ENCODE peak calls at places on chromosomes 11 and 22, in eight cellular contexts. P is colonic mucosa; O is left ventricle myocardium inferior; N is GM20000; S is CD8-positive, alpha-beta T cell; K is H1; M is cardiac muscle cell; R is AG09319. U is an unnamed sample.

GRCh38 chr11:89235976-89236375 is 58.3 kb downstream of the TYR start:
- DNase-seq in O (no peak), K (no peak), N (no peak), M (no peak), S (no peak), P (no peak), R (no peak), U (no peak)

GRCh38 chr11:96390403-96390830 is 604 bp downstream of the JRKL start:
- DNase-seq in M (no peak), N (no peak), S (no peak), K (no peak), R (no peak), O (no peak), P (no peak), U (no peak)

GRCh38 chr11:68031136-68031459 is 617 bp downstream of the NDUFS8 start:
- DNase-seq in O (no peak), P (no peak), M (no peak), S (no peak), N (no peak), R (no peak), K (no peak), U (no peak)

GRCh38 chr22:39351689-39352214 is 2.0 kb downstream of the SYNGR1 start:
- DNase-seq in N (no peak), M (peak), S (no peak), R (no peak), O (no peak), P (no peak), K (no peak), U (no peak)

GRCh38 chr11:11510939-11511338 is 110.9 kb downstream of the GALNT18 start:
- DNase-seq in K (no peak), N (no peak), R (no peak), S (no peak), O (peak), P (no peak), M (no peak), U (no peak)

GRCh38 chr11:35529971-35530495 is 4.6 kb upstream of the PAMR1 start:
- DNase-seq in O (peak), K (no peak), S (no peak), P (no peak), R (peak), N (no peak), M (no peak), U (no peak)

GRCh38 chr22:29055192-29055830 is 6.3 kb downstream of the C22orf31 start:
- DNase-seq in N (no peak), S (no peak), P (no peak), O (no peak), K (no peak), M (no peak), R (no peak), U (no peak)

GRCh38 chr22:20783844-20784723 is 10.2 kb downstream of the SERPIND1 start:
- DNase-seq in N (peak), R (peak), K (peak), S (peak), O (no peak), P (peak), M (peak), U (peak)

GRCh38 chr11:129248618-129249017 is 56.5 kb upstream of the ARHGAP32 start:
- DNase-seq in P (no peak), O (no peak), S (no peak), R (peak), N (no peak), M (no peak), K (no peak), U (no peak)

GRCh38 chr22:17318817-17319216 is 50.4 kb upstream of the CECR2 start:
- DNase-seq in M (peak), K (no peak), S (no peak), P (no peak), R (no peak), N (no peak), O (no peak), U (no peak)

GRCh38 chr11:47148903-47149535 is 27.7 kb downstream of the ARFGAP2 start:
- DNase-seq in R (peak), N (no peak), P (peak), O (peak), K (no peak), S (no peak), M (no peak), U (no peak)

GRCh38 chr11:130706572-130706971 is 209.7 kb downstream of the SNX19 start:
- DNase-seq in R (no peak), P (no peak), K (no peak), O (no peak), S (no peak), M (no peak), N (no peak), U (no peak)

GRCh38 chr11:65417702-65418430 is 4.7 kb upstream of the NEAT1 start:
- DNase-seq in M (peak), O (peak), N (peak), K (peak), P (no peak), R (no peak), S (peak), U (no peak)

GRCh38 chr11:100785148-100785983 is 98.3 kb downstream of the ARHGAP42 start:
- DNase-seq in O (peak), K (no peak), S (no peak), P (no peak), M (peak), R (no peak), N (no peak), U (no peak)

GRCh38 chr11:62555464-62556092 is 9.0 kb upstream of the AHNAK start:
- DNase-seq in K (no peak), M (peak), P (no peak), N (peak), R (no peak), S (peak), O (peak), U (peak)

GRCh38 chr11:3123761-3124733 is 41.1 kb downstream of the OSBPL5 start:
- DNase-seq in O (peak), S (no peak), N (no peak), M (no peak), R (peak), K (no peak), P (peak), U (no peak)

GRCh38 chr11:27392715-27393114 is 29.7 kb upstream of the CCDC34 start:
- DNase-seq in O (no peak), K (no peak), P (no peak), N (no peak), S (no peak), R (no peak), M (peak), U (no peak)

GRCh38 chr11:74611369-74611861 is 19.0 kb downstream of the POLD3 start:
- DNase-seq in R (peak), P (no peak), O (no peak), M (peak), K (no peak), S (no peak), N (peak), U (peak)

GRCh38 chr11:2752923-2753322 is 53.1 kb upstream of the KCNQ1OT1 start:
- DNase-seq in R (peak), N (no peak), P (no peak), S (no peak), K (no peak), O (no peak), M (no peak), U (no peak)

GRCh38 chr22:36379593-36380361 is 8.0 kb downstream of the MYH9 start:
- DNase-seq in N (no peak), O (no peak), P (no peak), M (no peak), S (peak), R (no peak), K (no peak), U (no peak)

GRCh38 chr22:36010913-36011312 is 17.7 kb downstream of the RBFOX2 start:
- DNase-seq in S (no peak), M (no peak), R (peak), O (no peak), P (no peak), N (no peak), K (no peak), U (no peak)

GRCh38 chr11:135027461-135027860 is 615.4 kb upstream of the B3GAT1 start:
- DNase-seq in N (peak), P (no peak), M (peak), O (no peak), K (peak), S (no peak), R (no peak), U (peak)

GRCh38 chr22:50544078-50544745 is 1.5 kb upstream of the KLHDC7B start:
- DNase-seq in K (peak), P (peak), M (peak), R (no peak), S (peak), O (peak), N (peak), U (peak)

GRCh38 chr11:57406337-57406904 is 16.0 kb upstream of the PRG2 start:
- DNase-seq in M (no peak), R (no peak), O (peak), S (no peak), N (peak), K (no peak), P (no peak), U (peak)

GRCh38 chr11:64794526-64794925 is 8.5 kb downstream of the MAP4K2 start:
- DNase-seq in P (no peak), R (no peak), K (no peak), M (no peak), N (no peak), O (no peak), S (no peak), U (no peak)

GRCh38 chr11:129109701-129110100 is 82.4 kb downstream of the ARHGAP32 start:
- DNase-seq in S (no peak), P (no peak), O (no peak), M (no peak), N (no peak), R (no peak), K (no peak), U (no peak)

GRCh38 chr11:45390407-45390806 is 104.3 kb upstream of the SYT13 start:
- DNase-seq in K (no peak), N (no peak), M (no peak), S (no peak), O (no peak), R (no peak), P (no peak), U (no peak)

GRCh38 chr11:125228425-125228824 is 63.9 kb downstream of the PKNOX2 start:
- DNase-seq in S (no peak), O (no peak), R (no peak), K (no peak), P (no peak), N (no peak), M (no peak), U (no peak)

GRCh38 chr11:69480547-69481392 is 693 bp upstream of the LINC01488 start:
- DNase-seq in K (no peak), O (peak), P (peak), N (no peak), M (no peak), R (no peak), S (no peak), U (no peak)

GRCh38 chr11:57213282-57214086 is 23.6 kb downstream of the APLNR start:
- DNase-seq in O (no peak), S (no peak), M (peak), P (no peak), R (no peak), K (peak), N (no peak), U (no peak)

GRCh38 chr22:27309713-27310112 is 491.8 kb downstream of the MN1 start:
- DNase-seq in S (no peak), K (no peak), M (no peak), P (no peak), R (no peak), O (no peak), N (no peak), U (no peak)

GRCh38 chr11:116294630-116295029 is 478.2 kb downstream of the BUD13 start:
- DNase-seq in O (no peak), N (no peak), M (peak), R (no peak), P (no peak), S (no peak), K (no peak), U (no peak)

GRCh38 chr22:29306175-29306829 is at the start of gene GAS2L1:
- DNase-seq in K (peak), S (peak), N (peak), M (peak), O (peak), R (peak), P (peak), U (peak)

GRCh38 chr11:4190098-4190497 is 95.5 kb downstream of the RRM1 start:
- DNase-seq in M (no peak), K (peak), N (no peak), P (no peak), O (no peak), S (no peak), R (no peak), U (no peak)

GRCh38 chr11:132674161-132674560 is 858.1 kb downstream of the OPCML start:
- DNase-seq in S (no peak), N (no peak), K (no peak), M (no peak), P (no peak), R (no peak), O (no peak), U (no peak)

GRCh38 chr11:132670921-132671675 is 861.2 kb downstream of the OPCML start:
- DNase-seq in M (no peak), R (no peak), P (no peak), O (no peak), S (no peak), K (no peak), N (no peak), U (no peak)
- TF ChIP-seq CTCF in M (no peak), R (no peak), P (no peak), O (no peak), S (no peak), K (no peak), N (no peak), U (no peak)

DNA sequence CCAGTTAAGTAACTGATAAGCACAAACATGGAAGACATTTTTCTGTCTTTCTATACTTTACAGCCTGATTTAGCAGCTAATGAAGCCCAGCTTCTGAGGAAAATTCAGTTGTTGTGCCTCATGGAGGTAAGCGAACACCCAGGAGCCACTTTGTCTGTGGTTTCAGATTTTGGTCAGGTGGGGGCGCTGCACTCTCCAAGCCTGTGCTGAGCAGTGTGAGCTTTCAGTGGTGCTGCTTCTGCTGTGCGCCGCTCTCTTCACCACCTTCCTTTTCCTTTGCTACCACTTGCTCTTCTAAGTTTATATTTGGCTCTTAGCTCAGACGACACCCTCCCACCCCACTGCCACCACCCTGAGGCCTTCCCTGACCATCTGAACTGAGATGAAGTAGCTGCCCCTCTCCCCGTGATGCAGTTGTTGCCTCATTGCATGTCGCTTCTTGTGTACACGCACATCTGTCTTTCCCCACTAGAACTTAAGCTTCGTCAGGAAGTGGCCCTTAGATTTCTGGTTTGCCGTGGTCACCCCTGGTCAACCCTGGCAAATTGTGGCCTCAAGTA is 14.0 kb downstream of the PSMD13 start:
- DNase-seq in R (no peak), N (peak), K (peak), S (peak), P (peak), M (peak), O (peak), U (peak)
- TF ChIP-seq CTCF in R (peak), N (peak), K (peak), S (peak), P (peak), M (peak), O (peak), U (peak)

GRCh38 chr11:76214968-76215548 is 8.8 kb upstream of the WNT11 start:
- DNase-seq in O (peak), S (no peak), R (no peak), K (no peak), M (no peak), N (no peak), P (no peak), U (no peak)
- TF ChIP-seq CTCF in O (no peak), S (no peak), R (no peak), K (no peak), M (no peak), N (no peak), P (no peak), U (no peak)

GRCh38 chr22:45290410-45290936 is 5.7 kb downstream of the UPK3A start:
- DNase-seq in M (peak), K (no peak), R (peak), N (no peak), O (no peak), P (peak), S (no peak), U (no peak)

GRCh38 chr22:45280995-45281394 is 3.8 kb upstream of the UPK3A start:
- DNase-seq in P (no peak), M (no peak), R (no peak), O (no peak), S (no peak), N (no peak), K (no peak), U (no peak)

GRCh38 chr22:45286854-45287551 is 2.3 kb downstream of the UPK3A start:
- DNase-seq in M (no peak), K (no peak), R (no peak), S (no peak), P (no peak), N (no peak), O (no peak), U (no peak)

GRCh38 chr22:45284705-45285305 is at the start of gene UPK3A:
- DNase-seq in O (peak), R (no peak), K (peak), S (peak), N (peak), P (peak), M (peak), U (peak)

GRCh38 chr22:45285431-45286058 is 796 bp downstream of the UPK3A start:
- DNase-seq in O (no peak), K (peak), N (no peak), M (peak), R (no peak), S (no peak), P (no peak), U (no peak)
- TF ChIP-seq CTCF in O (no peak), K (peak), N (no peak), M (no peak), R (no peak), S (no peak), P (no peak), U (no peak)

GRCh38 chr11:73597956-73598718 is at the start of gene FAM168A:
- DNase-seq in K (peak), N (peak), M (peak), P (peak), S (peak), O (peak), R (peak), U (peak)
- TF ChIP-seq CTCF in K (peak), N (no peak), M (no peak), P (no peak), S (no peak), O (peak), R (no peak), U (peak)

GRCh38 chr22:22692707-22693530 is 48.5 kb downstream of the GGTLC2 start:
- DNase-seq in N (peak), S (peak), O (no peak), P (peak), R (no peak), K (peak), M (no peak), U (peak)
- TF ChIP-seq CTCF in N (peak), S (peak), O (peak), P (peak), R (peak), K (peak), M (peak), U (peak)

DNA sequence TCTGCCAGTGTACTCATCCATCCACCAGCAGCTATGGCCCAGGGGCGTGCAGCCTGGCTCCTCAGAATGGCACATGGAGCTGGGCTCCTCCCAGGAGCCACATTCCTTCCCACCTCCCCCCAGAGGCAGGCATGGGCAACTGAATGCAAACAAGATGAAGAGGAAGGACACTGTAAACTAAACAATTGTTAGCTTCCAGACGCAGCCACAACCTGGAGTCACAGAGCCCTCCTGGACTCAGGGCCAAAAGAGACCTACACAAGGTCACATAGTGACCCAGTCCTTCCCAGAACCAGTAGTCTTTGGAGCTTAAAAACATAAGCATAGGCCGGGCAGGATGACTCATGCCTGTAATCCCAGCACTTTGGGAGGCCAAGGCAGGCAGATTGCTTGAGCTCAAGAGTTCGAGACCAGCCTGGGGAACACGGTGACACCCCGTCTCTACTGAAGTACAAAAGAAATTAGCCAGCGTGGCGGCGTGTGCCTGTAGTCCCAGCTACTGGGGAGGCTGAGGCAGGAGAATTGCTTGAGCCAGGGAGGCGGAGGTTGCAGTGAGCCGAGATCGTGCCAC is 30.7 kb upstream of the CLDN5 start:
- DNase-seq in O (no peak), S (no peak), M (peak), K (peak), R (no peak), P (no peak), N (no peak), U (no peak)
- TF ChIP-seq CTCF in O (no peak), S (no peak), M (peak), K (peak), R (no peak), P (no peak), N (no peak), U (no peak)

GRCh38 chr11:83521647-83522596 is 235.8 kb upstream of the CCDC90B start:
- DNase-seq in K (no peak), P (no peak), O (no peak), R (peak), M (peak), S (no peak), N (no peak), U (no peak)
- TF ChIP-seq CTCF in K (peak), P (no peak), O (peak), R (peak), M (no peak), S (no peak), N (no peak), U (peak)